ENCODE peak calls at places on chromosomes 4 and X, in six cellular contexts. B, R, Y, W, C and X are unnamed samples.

GRCh38 chr4:90943311-90943710 is 816.1 kb downstream of the CCSER1 start:
- DNase-seq in B (no peak), R (no peak), Y (peak), W (no peak), C (no peak), X (no peak)

GRCh38 chr4:110085131-110085530 is 113.3 kb downstream of the ELOVL6 start:
- DNase-seq in B (peak), R (peak), Y (peak), W (peak), C (no peak), X (peak)

GRCh38 chrX:104041003-104041402 is 1.2 kb downstream of the H2BW2 start:
- DNase-seq in B (no peak), R (no peak), Y (no peak), W (no peak), C (no peak), X (no peak)

GRCh38 chr4:165906272-165906671 is 33.2 kb downstream of the TLL1 start:
- DNase-seq in B (no peak), R (no peak), Y (no peak), W (no peak), C (no peak), X (no peak)

GRCh38 chr4:40150932-40151331 is 45.9 kb upstream of the RHOH start:
- DNase-seq in B (no peak), R (no peak), Y (peak), W (no peak), C (no peak), X (no peak)

GRCh38 chr4:185778307-185778706 is 33.7 kb downstream of the SORBS2 start:
- DNase-seq in B (no peak), R (peak), Y (peak), W (no peak), C (no peak), X (no peak)

GRCh38 chr4:168480991-168481588 is 798 bp upstream of the DDX60L start:
- DNase-seq in B (peak), R (peak), Y (peak), W (peak), C (peak), X (peak)

GRCh38 chr4:73721901-73722300 is 18.5 kb upstream of the CXCL8 start:
- DNase-seq in B (no peak), R (peak), Y (no peak), W (no peak), C (no peak), X (no peak)

GRCh38 chr4:114417214-114417613 is 181.4 kb upstream of the UGT8 start:
- DNase-seq in B (no peak), R (no peak), Y (no peak), W (no peak), C (no peak), X (no peak)

GRCh38 chrX:51494409-51494808 is 2.0 kb downstream of the NUDT11 start:
- DNase-seq in B (no peak), R (no peak), Y (peak), W (no peak), C (no peak), X (no peak)

GRCh38 chr4:40305329-40306193 is 29.6 kb upstream of the CHRNA9 start:
- DNase-seq in B (no peak), R (no peak), Y (no peak), W (peak), C (no peak), X (no peak)

GRCh38 chr4:38782452-38783108 is at the start of gene TLR10:
- DNase-seq in B (peak), R (peak), Y (peak), W (peak), C (no peak), X (peak)

GRCh38 chrX:49172280-49172780 is 632 bp downstream of the PLP2 start:
- DNase-seq in B (peak), R (no peak), Y (no peak), W (peak), C (peak), X (peak)

GRCh38 chr4:184286346-184286745 is 68.7 kb upstream of the ENPP6 start:
- DNase-seq in B (no peak), R (no peak), Y (no peak), W (no peak), C (peak), X (no peak)

GRCh38 chrX:112746812-112747630 is 67.3 kb upstream of the LHFPL1 start:
- DNase-seq in B (no peak), R (no peak), Y (peak), W (no peak), C (no peak), X (no peak)

GRCh38 chrX:110786486-110786885 is 9.1 kb downstream of the CHRDL1 start:
- DNase-seq in B (no peak), R (no peak), Y (peak), W (no peak), C (no peak), X (no peak)

GRCh38 chr4:89111833-89112563 is 665 bp downstream of the TIGD2 start:
- DNase-seq in B (peak), R (peak), Y (peak), W (no peak), C (no peak), X (no peak)

GRCh38 chrX:147376601-147377387 is 534.9 kb upstream of the FMR1 start:
- DNase-seq in B (peak), R (no peak), Y (no peak), W (no peak), C (peak), X (no peak)

GRCh38 chr4:168923526-168924194 is 86.4 kb downstream of the CBR4 start:
- DNase-seq in B (peak), R (peak), Y (peak), W (peak), C (peak), X (peak)

GRCh38 chrX:97060019-97060418 is 176.3 kb downstream of the RPA4 start:
- DNase-seq in B (no peak), R (no peak), Y (no peak), W (no peak), C (no peak), X (no peak)

GRCh38 chrX:71096702-71097032 is 1.0 kb downstream of the FOXO4 start:
- DNase-seq in B (no peak), R (no peak), Y (no peak), W (no peak), C (no peak), X (no peak)

GRCh38 chr4:176534566-176534965 is 214.8 kb downstream of the SPCS3 start:
- DNase-seq in B (no peak), R (peak), Y (no peak), W (no peak), C (no peak), X (no peak)

GRCh38 chr4:1239141-1239948 is 9.6 kb downstream of the CTBP1 start:
- DNase-seq in B (peak), R (no peak), Y (no peak), W (no peak), C (no peak), X (no peak)

GRCh38 chr4:124028172-124028571 is 631.6 kb downstream of the SPRY1 start:
- DNase-seq in B (no peak), R (no peak), Y (no peak), W (no peak), C (no peak), X (no peak)

GRCh38 chr4:27100713-27101112 is 240.1 kb downstream of the STIM2 start:
- DNase-seq in B (no peak), R (no peak), Y (peak), W (no peak), C (no peak), X (no peak)

GRCh38 chr4:11615601-11616000 is 186.9 kb upstream of the HS3ST1 start:
- DNase-seq in B (no peak), R (no peak), Y (no peak), W (no peak), C (no peak), X (no peak)

GRCh38 chrX:76148011-76148665 is 24.7 kb upstream of the PBDC1 start:
- DNase-seq in B (peak), R (no peak), Y (peak), W (peak), C (peak), X (no peak)

GRCh38 chr4:80033581-80033980 is 39.4 kb downstream of the ANTXR2 start:
- DNase-seq in B (no peak), R (no peak), Y (no peak), W (no peak), C (no peak), X (no peak)
- H3K4me3 ChIP-seq in B (no peak), R (no peak), Y (no peak), W (no peak), C (no peak), X (no peak)

DNA sequence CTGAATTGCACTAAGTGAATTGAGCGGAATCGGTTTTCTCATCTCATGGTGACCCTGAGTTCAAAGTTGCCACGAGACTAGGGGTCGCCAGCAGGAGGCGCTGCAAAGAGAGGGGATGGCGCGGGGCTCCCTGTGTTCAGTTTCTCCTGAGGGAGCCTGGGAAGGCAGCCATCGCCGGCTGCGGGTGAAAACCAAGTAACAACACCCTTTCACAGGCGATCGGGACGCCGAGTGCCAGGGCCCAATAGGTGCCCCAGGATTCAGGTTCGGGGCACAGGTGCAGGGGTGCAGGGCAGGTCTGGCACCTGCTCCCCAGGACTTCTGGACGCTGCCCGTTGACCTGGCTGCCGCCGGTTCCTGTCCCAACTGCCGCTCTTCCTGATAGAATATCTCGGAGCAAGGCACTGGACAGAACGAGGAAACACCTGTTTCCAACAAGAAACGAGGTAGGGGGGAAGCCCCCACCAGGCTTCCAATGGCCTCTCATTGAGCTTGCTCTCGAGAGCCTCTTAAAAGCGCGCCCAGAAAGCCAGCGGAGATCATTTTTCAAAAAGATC is 1.1 kb upstream of the FGF16 start:
- DNase-seq in B (peak), R (no peak), Y (no peak), W (no peak), C (no peak), X (no peak)
- H3K4me3 ChIP-seq in B (no peak), R (peak), Y (no peak), W (peak), C (no peak), X (peak)

GRCh38 chrX:129653985-129654651 is 638 bp downstream of the APLN start:
- DNase-seq in B (peak), R (no peak), Y (no peak), W (no peak), C (peak), X (no peak)

GRCh38 chrX:129654652-129655546 is at the start of gene APLN:
- DNase-seq in B (no peak), R (no peak), Y (peak), W (peak), C (peak), X (no peak)

GRCh38 chrX:129652565-129653169 is 2.1 kb downstream of the APLN start:
- DNase-seq in B (no peak), R (no peak), Y (peak), W (no peak), C (no peak), X (no peak)

GRCh38 chrX:129651756-129652564 is 2.8 kb downstream of the APLN start:
- DNase-seq in B (no peak), R (no peak), Y (no peak), W (no peak), C (no peak), X (no peak)

DNA sequence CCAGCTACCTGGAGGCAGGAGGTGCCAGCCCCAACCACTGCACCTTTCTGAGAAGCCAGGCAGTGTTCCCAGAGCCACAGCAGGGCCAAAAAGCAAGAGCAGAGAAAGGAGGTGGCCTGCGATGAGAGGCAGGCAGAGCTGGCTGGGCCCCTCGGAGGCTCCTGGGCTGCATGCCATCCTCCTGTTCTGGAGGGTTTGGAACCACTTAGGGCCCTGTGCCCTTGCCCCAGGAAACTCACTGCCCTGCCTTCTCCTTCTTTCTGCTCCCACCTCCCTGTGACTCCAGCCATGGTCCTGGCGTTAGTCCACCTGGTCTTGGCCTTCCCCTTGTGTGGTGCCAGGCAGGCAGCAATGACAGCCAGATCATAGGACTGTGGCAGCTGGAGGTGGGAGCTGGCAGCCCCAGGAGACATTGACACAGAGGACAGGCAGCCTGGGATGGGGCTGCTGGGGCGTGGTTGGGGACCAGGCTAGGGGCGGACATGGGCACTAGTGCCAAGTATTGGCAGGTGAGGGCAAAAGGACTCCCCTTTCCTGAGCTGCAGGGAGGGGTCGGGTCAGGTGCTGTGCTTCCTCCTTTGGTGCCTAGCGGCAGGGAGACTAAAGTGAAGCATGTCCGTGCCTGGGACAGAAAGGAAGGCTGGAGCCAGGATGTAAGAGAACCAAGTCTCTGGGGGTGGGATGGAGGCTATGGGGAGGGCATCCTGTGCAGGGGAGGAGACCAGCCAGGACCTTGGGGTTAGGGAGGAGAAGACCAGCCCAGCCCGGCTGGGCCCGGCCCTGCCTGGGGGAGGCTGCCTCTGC is 1.4 kb downstream of the APLN start:
- DNase-seq in B (no peak), R (no peak), Y (no peak), W (no peak), C (no peak), X (no peak)
- H3K4me3 ChIP-seq in B (no peak), R (peak), Y (no peak), W (no peak), C (no peak), X (no peak)

GRCh38 chrX:16797358-16797757 is 11.1 kb downstream of the TXLNG start:
- DNase-seq in B (no peak), R (no peak), Y (no peak), W (no peak), C (no peak), X (no peak)

GRCh38 chrX:16797841-16798240 is 11.6 kb downstream of the TXLNG start:
- DNase-seq in B (no peak), R (no peak), Y (no peak), W (no peak), C (no peak), X (no peak)

DNA sequence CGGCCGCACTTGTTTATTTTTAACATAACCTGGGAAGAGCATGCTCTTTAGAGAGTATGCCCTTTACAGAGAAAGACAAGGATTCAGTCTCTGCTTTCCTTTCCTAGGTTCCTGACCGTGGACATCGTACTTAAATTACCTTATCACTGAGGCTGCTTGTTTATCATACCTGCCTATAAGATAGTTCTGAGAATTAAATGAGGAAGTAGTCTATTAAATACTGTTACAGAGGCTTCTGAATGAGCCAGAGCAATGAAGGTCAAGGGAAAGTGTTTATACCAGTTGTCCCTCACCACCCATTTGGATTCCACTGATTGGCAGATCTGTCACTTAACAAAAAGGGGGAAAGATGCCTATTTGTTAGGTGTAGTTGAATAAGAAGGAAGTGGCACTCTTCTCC is 10.0 kb downstream of the TXLNG start:
- DNase-seq in B (no peak), R (no peak), Y (no peak), W (no peak), C (no peak), X (no peak)
- H3K4me3 ChIP-seq in B (no peak), R (no peak), Y (no peak), W (no peak), C (no peak), X (no peak)

GRCh38 chr4:96974295-96974694 is 1134.4 kb downstream of the PDHA2 start:
- DNase-seq in B (no peak), R (no peak), Y (no peak), W (no peak), C (no peak), X (no peak)

GRCh38 chr4:96972920-96973319 is 1133.0 kb downstream of the PDHA2 start:
- DNase-seq in B (no peak), R (no peak), Y (no peak), W (no peak), C (no peak), X (no peak)

DNA sequence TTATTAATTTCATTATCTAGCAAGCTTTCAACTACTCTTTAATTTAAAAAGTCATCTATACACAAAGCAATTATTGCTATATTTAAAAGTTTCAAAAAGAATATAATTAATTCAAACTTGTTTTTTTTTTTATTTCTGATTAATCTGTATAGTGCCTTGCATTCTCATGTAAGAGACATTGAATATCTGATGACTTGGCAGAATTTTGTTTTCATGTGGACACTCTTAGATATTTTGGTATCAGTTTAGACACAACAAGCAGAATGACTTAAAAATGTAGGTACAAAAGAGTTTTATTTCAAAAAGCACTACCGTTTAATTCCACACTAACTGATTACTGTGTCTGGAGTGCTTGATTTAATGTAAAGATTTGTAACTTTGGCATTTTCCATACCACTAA is 1129.6 kb downstream of the PDHA2 start:
- DNase-seq in B (no peak), R (no peak), Y (no peak), W (no peak), C (no peak), X (no peak)
- H3K4me3 ChIP-seq in B (no peak), R (no peak), Y (no peak), W (no peak), C (no peak), X (no peak)

GRCh38 chr4:173531085-173531965 is 1.3 kb upstream of the HAND2 start:
- DNase-seq in B (no peak), R (no peak), Y (no peak), W (no peak), C (no peak), X (no peak)
- H3K4me3 ChIP-seq in B (no peak), R (no peak), Y (no peak), W (no peak), C (peak), X (no peak)

DNA sequence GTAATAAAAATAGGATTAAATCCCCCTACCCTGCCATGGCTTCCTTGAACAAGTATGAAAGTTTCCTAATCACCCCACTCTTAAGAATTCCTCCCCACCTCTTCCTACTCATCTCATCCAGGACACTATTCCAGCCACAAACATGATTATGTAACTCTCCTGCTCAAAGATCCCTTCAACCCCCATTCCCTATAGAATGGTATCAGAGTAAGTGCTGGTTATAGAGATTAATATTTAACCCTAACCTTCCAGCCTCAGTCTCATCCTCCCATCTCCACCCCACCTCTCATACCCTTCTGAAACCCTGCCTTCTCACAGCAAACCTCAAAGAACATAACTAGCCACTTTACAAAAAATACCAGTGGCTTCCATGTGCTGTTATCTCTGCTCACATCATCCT is 155.1 kb downstream of the PPP3CA start:
- DNase-seq in B (no peak), R (no peak), Y (no peak), W (no peak), C (no peak), X (no peak)
- H3K4me3 ChIP-seq in B (no peak), R (no peak), Y (no peak), W (no peak), C (no peak), X (no peak)

DNA sequence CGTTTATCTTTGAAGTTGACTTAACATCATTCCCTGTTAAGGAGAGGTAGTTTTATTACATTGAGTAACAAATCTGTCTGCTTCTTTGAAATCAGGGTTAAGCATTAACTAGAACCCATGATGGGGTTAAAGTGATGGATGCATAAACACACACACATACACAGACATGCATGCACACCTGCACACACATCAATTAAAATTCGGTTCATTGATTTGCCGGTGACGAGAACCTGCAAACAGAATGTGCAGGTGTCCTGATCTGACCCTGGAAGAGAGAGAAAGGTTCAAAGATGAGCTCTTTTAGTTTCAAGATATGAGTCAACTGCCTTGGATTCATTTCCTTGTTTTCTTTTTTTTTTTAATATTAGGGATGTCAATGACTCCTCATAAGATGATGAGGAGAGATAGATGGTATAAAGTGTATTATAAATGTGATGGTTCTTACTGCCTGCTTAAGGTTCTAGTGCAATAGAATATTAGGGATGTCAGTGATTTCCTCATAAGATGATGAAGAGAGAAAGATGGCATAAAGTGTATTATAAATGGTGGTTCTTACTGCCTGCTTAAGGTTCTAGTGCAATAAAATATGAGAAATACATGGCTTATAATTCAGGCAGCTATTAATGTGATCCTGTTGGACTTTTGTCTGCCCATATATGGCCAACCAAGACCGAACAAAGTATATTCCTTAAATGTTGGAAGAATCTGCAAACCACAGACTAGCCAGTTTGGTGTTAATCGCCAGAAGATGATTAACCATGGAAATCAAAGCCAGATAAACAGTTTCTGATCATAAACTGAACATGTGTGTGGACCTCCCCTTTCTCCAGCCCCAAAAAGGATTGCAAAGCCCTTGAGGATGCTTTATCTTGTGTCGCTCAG is 14.1 kb upstream of the CD99 start:
- DNase-seq in B (no peak), R (no peak), Y (no peak), W (no peak), C (no peak), X (no peak)
- H3K4me3 ChIP-seq in B (no peak), R (no peak), Y (no peak), W (no peak), C (no peak), X (no peak)